ENCODE peak calls at places on chromosomes 16 and 17, in six cellular contexts. O is uterus, B is heart left ventricle, F is tibial nerve, X is IMR-90, M is A549. P is an unnamed sample.

GRCh38 chr16:62280556-62280955 is 244.3 kb upstream of the CDH8 start:
- DNase-seq in B (no peak), X (no peak), F (no peak), O (no peak), M (no peak), P (no peak)

GRCh38 chr16:12336158-12336557 is 359.6 kb downstream of the SNX29 start:
- DNase-seq in M (no peak), B (peak; percentile 75), X (no peak), O (no peak), F (no peak), P (no peak)

GRCh38 chr16:20004931-20005330 is 68.8 kb downstream of the GPR139 start:
- DNase-seq in M (no peak), B (no peak), O (no peak), F (no peak), X (no peak), P (no peak)

GRCh38 chr17:80277751-80278671 is 17.4 kb downstream of the RNF213 start:
- DNase-seq in X (no peak), F (no peak), O (peak; percentile 37), M (no peak), B (no peak), P (no peak)

GRCh38 chr16:55552621-55553020 is 13.9 kb upstream of the CAPNS2 start:
- DNase-seq in X (peak; percentile 69), F (no peak), O (no peak), B (no peak), M (no peak), P (no peak)

GRCh38 chr17:12765544-12765943 is 23.8 kb upstream of the ARHGAP44 start:
- DNase-seq in B (peak; percentile 44), M (peak; percentile 55), O (peak; percentile 63), X (peak; percentile 96), F (no peak), P (peak; percentile 30)

GRCh38 chr16:3327514-3327913 is 22.2 kb downstream of the ZNF75A start:
- DNase-seq in O (no peak), F (no peak), M (no peak), X (no peak), B (no peak), P (no peak)

GRCh38 chr16:67833035-67833417 is 9.1 kb upstream of the THAP11 start:
- DNase-seq in M (no peak), B (no peak), O (no peak), X (peak; percentile 80), F (no peak), P (no peak)

GRCh38 chr17:56939869-56940484 is 20.9 kb downstream of the COIL start:
- DNase-seq in F (no peak), O (no peak), B (no peak), M (peak; percentile 80), X (peak; percentile 62), P (no peak)

GRCh38 chr17:80279895-80280294 is 19.2 kb downstream of the RNF213 start:
- DNase-seq in F (no peak), B (peak; percentile 84), X (peak; percentile 88), M (no peak), O (peak; percentile 41), P (peak; percentile 79)

GRCh38 chr16:75074415-75074793 is 42.2 kb downstream of the LDHD start:
- DNase-seq in B (no peak), X (no peak), O (no peak), F (no peak), M (no peak), P (no peak)

GRCh38 chr16:88755745-88756443 is 29.1 kb downstream of the PIEZO1 start:
- DNase-seq in B (no peak), F (no peak), X (no peak), M (no peak), O (no peak), P (no peak)

GRCh38 chr16:88754109-88754911 is 30.7 kb downstream of the PIEZO1 start:
- DNase-seq in X (no peak), O (no peak), B (no peak), M (no peak), F (no peak), P (no peak)

GRCh38 chr16:88753600-88753999 is 31.4 kb downstream of the PIEZO1 start:
- DNase-seq in O (no peak), M (no peak), B (no peak), F (no peak), X (no peak), P (no peak)

GRCh38 chr16:88753191-88753590 is 31.8 kb downstream of the PIEZO1 start:
- DNase-seq in M (no peak), O (no peak), X (no peak), F (no peak), B (no peak), P (no peak)

DNA sequence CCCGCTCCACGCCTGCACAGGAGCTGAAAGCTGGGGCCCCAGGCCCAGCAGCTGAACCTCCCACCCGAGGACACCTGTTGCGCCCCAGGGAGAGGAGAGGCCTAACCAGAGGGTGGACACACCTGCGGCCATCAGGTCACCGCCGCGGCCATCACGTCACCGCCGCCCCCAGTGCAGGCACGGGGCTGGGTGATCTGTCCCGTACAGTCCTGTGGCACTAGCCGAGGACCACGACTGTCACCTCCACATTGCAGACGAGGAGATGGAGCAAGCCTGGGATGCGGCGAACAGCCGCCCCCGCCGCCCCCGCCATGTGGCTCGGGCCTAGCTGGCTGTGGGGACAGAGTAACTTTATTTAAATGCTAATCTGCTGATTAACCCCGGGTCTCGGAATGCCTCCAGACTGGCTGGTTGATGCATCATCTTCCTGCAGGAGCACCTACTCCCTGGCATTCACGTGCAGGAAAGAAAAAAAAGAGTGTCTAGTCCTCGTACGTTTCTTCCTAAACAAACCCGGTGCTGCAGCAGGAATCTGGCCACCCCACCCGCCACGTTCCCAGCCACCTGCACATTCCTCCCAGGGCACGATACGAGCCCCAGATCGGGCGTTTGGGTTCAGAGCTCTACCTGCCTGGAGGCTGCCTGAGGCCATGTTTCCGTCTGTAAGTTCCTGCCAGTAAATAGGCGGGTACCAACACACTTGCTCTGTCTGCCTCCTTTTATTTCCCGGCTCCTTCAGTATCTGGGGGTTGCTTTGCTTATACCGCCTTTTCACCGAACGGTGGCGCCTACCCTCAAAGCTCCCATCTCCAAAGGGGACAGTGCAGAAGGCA is 29.9 kb downstream of the PIEZO1 start:
- DNase-seq in X (peak; percentile 63), O (no peak), B (no peak), M (no peak), F (no peak), P (no peak)
- TF ChIP-seq POLR2A in X (no peak), O (no peak), B (no peak), M (no peak), F (no peak), P (no peak)

GRCh38 chr16:57998992-57999365 is 1.5 kb downstream of the ZNF319 start:
- DNase-seq in B (no peak), O (no peak), F (no peak), M (no peak), X (no peak), P (no peak)

GRCh38 chr16:57998484-57998883 is 2.0 kb downstream of the ZNF319 start:
- DNase-seq in F (no peak), X (no peak), M (no peak), O (no peak), B (no peak), P (no peak)

GRCh38 chr16:58000706-58001676 is at the start of gene USB1:
- DNase-seq in O (peak; percentile 76), X (peak; percentile 73), M (peak; percentile 97), B (peak; percentile 92), F (peak; percentile 68), P (peak; percentile 86)

GRCh38 chr16:57999971-58000705 is at the start of gene ZNF319:
- DNase-seq in F (no peak), B (peak; percentile 46), M (no peak), O (no peak), X (no peak), P (no peak)

GRCh38 chr16:57999366-57999970 is 1.0 kb downstream of the ZNF319 start:
- DNase-seq in X (peak; percentile 33), M (no peak), O (no peak), F (no peak), B (no peak), P (no peak)
- TF ChIP-seq CTCF in X (peak; percentile 15), M (no peak), O (no peak), F (no peak), B (no peak), P (no peak)

GRCh38 chr17:75785016-75785769 is 587 bp downstream of the UNK start:
- DNase-seq in M (peak; percentile 69), B (peak; percentile 93), F (peak; percentile 82), X (peak; percentile 86), O (peak; percentile 88), P (peak; percentile 94)
- TF ChIP-seq POLR2A in M (peak; percentile 46), B (no peak), F (peak; percentile 89), X (peak; percentile 41), O (peak; percentile 65), P (peak; percentile 89)

GRCh38 chr16:8639694-8640093 is 18.2 kb downstream of the METTL22 start:
- DNase-seq in F (no peak), M (no peak), X (no peak), O (no peak), B (no peak), P (no peak)
- TF ChIP-seq CTCF in F (no peak), M (no peak), X (no peak), O (no peak), B (no peak), P (no peak)

DNA sequence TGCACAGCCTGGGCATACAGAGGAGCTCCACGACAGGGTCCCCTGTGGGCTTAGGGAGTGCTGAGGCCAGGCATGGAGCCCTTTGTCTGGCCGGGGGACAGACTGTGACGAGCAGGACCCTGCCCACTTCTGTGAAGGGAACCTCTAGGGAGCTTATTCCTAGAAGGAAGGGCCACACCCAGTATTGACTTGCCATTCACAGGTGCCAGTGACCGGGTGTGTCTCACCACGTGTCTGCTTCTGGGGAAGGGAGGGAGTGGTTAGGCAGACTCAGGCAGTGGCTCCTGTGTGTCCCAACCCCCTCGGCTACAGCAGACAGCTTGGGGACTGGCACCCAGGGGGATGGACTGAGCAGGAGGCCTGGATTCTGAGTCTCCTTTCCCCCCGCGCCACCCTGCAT is 57.2 kb downstream of the SOCS1 start:
- DNase-seq in O (no peak), X (no peak), M (peak; percentile 22), B (no peak), F (no peak), P (no peak)
- TF ChIP-seq POLR2A in O (no peak), X (no peak), M (no peak), B (no peak), F (no peak), P (no peak)

GRCh38 chr17:63443053-63443452 is 3.1 kb downstream of the CYB561 start:
- DNase-seq in X (no peak), B (no peak), O (no peak), F (no peak), M (no peak), P (no peak)

GRCh38 chr17:63440770-63441335 is 5.3 kb downstream of the CYB561 start:
- DNase-seq in X (no peak), F (no peak), O (no peak), B (no peak), M (no peak), P (no peak)

GRCh38 chr17:63441654-63442053 is 4.5 kb downstream of the CYB561 start:
- DNase-seq in F (no peak), M (no peak), O (no peak), X (no peak), B (no peak), P (no peak)

GRCh38 chr17:63442074-63442473 is 4.0 kb downstream of the CYB561 start:
- DNase-seq in M (no peak), O (no peak), F (no peak), X (no peak), B (no peak), P (no peak)

DNA sequence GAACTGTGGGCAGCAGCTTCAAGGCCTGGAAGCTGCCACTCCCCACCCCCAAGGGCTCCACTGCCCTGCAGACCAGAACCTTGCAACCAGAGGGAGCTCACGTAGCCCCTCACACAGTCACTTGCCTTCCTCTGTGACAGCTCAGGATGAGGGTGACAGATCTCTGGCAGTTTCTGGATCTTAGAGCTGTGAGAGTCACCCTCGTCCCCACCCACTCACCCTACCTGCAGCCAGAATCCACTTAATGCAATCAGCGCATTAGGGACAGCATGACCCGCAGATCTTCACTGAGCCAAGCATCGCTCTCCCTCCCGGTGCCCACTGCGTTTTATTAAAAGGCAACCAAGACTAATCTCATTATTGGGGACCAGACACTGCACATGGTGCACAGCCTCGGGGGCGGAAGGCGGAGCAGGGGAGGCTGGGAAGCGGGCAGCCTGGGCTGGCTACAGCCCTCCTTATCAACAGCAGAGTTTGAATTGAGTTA is 3.5 kb downstream of the CYB561 start:
- DNase-seq in F (no peak), X (no peak), O (no peak), M (no peak), B (no peak), P (no peak)
- TF ChIP-seq CTCF in F (no peak), X (peak; percentile 25), O (no peak), M (peak; percentile 7), B (no peak), P (no peak)

P was measured in ovary.